ENCODE peak calls at places on chromosomes 16 and 17, in five cellular contexts. L, G, E, H and K are unnamed samples.

GRCh38 chr17:5355416-5356129 is 63.9 kb downstream of the NUP88 start:
- DNase-seq in E (no peak), L (no peak), G (no peak), H (no peak), K (no peak)

GRCh38 chr17:47404006-47404405 is 80.3 kb downstream of the EFCAB13 start:
- DNase-seq in G (no peak), H (no peak), E (no peak), L (no peak), K (no peak)

GRCh38 chr16:56912746-56913703 is 18.9 kb upstream of the HERPUD1 start:
- DNase-seq in L (no peak), G (no peak), H (peak; percentile 43), E (no peak), K (no peak)

GRCh38 chr16:66028505-66029216 is 337.8 kb upstream of the CDH5 start:
- DNase-seq in L (no peak), G (peak; percentile 64), E (no peak), H (no peak), K (no peak)

GRCh38 chr16:55155815-55156214 is 168.2 kb upstream of the IRX6 start:
- DNase-seq in E (no peak), G (no peak), H (no peak), L (no peak), K (no peak)

GRCh38 chr17:15883617-15884111 is 61.3 kb upstream of the ADORA2B start:
- DNase-seq in E (no peak), G (no peak), L (no peak), H (no peak), K (no peak)

GRCh38 chr16:81946206-81946605 is 65.1 kb downstream of the SDR42E1 start:
- DNase-seq in H (no peak), G (no peak), E (no peak), L (no peak), K (no peak)

GRCh38 chr17:68539536-68540469 is 27.6 kb downstream of the PRKAR1A start:
- DNase-seq in L (peak; percentile 15), H (no peak), G (no peak), E (peak; percentile 55), K (peak; percentile 8)

GRCh38 chr17:45086865-45087495 is 25.9 kb downstream of the NMT1 start:
- DNase-seq in L (no peak), H (no peak), G (no peak), E (no peak), K (no peak)

GRCh38 chr16:57994778-57995177 is 5.7 kb downstream of the ZNF319 start:
- DNase-seq in H (peak; percentile 51), E (peak; percentile 59), G (peak; percentile 47), L (peak; percentile 62), K (peak; percentile 72)

GRCh38 chr17:20995164-20995872 is 47.5 kb downstream of the USP22 start:
- DNase-seq in H (peak; percentile 6), E (no peak), G (no peak), L (no peak), K (no peak)

GRCh38 chr17:11538366-11538765 is 59.9 kb upstream of the DNAH9 start:
- DNase-seq in G (no peak), H (no peak), L (no peak), E (no peak), K (no peak)

GRCh38 chr17:42835732-42836131 is 2.5 kb downstream of the PSME3 start:
- DNase-seq in L (no peak), G (no peak), E (no peak), H (no peak), K (peak; percentile 51)

GRCh38 chr17:68580236-68580903 is 20.8 kb downstream of the FAM20A start:
- DNase-seq in E (no peak), L (no peak), H (no peak), G (peak; percentile 59), K (no peak)

GRCh38 chr17:40304464-40304863 is 4.5 kb upstream of the RARA start:
- DNase-seq in L (no peak), H (no peak), G (no peak), E (no peak), K (no peak)

GRCh38 chr17:57946798-57947358 is 8.3 kb downstream of the CUEDC1 start:
- DNase-seq in G (no peak), H (peak; percentile 67), L (peak; percentile 69), E (peak; percentile 63), K (peak; percentile 16)

GRCh38 chr16:55048745-55049144 is 118.1 kb downstream of the IRX5 start:
- DNase-seq in G (no peak), H (no peak), E (no peak), L (no peak), K (no peak)

GRCh38 chr17:309361-309888 is 43.2 kb downstream of the RPH3AL start:
- DNase-seq in G (no peak), L (peak; percentile 76), E (no peak), H (no peak), K (no peak)

GRCh38 chr17:75707096-75707720 is 14.1 kb upstream of the ITGB4 start:
- DNase-seq in E (peak; percentile 73), G (no peak), H (no peak), L (no peak), K (peak; percentile 90)

GRCh38 chr17:71302721-71303549 is 817.9 kb upstream of the SOX9 start:
- DNase-seq in E (no peak), L (no peak), H (no peak), G (no peak), K (no peak)

GRCh38 chr17:35809855-35810461 is 674 bp downstream of the TAF15 start:
- DNase-seq in H (no peak), E (no peak), L (no peak), G (no peak), K (peak; percentile 48)

GRCh38 chr17:46000757-46001156 is 1.7 kb downstream of the STH start:
- DNase-seq in E (no peak), H (no peak), L (no peak), G (no peak), K (no peak)

GRCh38 chr16:19560078-19560477 is 4.6 kb downstream of the VPS35L start:
- DNase-seq in G (no peak), H (no peak), E (no peak), L (no peak), K (no peak)

GRCh38 chr16:19559242-19559910 is 3.9 kb downstream of the VPS35L start:
- DNase-seq in H (no peak), G (no peak), E (no peak), L (no peak), K (peak; percentile 65)

GRCh38 chr16:19555938-19556778 is 655 bp downstream of the VPS35L start:
- DNase-seq in G (no peak), E (no peak), H (peak; percentile 11), L (peak; percentile 22), K (peak; percentile 78)

GRCh38 chr16:19549688-19550087 is 5.8 kb upstream of the VPS35L start:
- DNase-seq in G (no peak), E (no peak), H (no peak), L (no peak), K (no peak)

DNA sequence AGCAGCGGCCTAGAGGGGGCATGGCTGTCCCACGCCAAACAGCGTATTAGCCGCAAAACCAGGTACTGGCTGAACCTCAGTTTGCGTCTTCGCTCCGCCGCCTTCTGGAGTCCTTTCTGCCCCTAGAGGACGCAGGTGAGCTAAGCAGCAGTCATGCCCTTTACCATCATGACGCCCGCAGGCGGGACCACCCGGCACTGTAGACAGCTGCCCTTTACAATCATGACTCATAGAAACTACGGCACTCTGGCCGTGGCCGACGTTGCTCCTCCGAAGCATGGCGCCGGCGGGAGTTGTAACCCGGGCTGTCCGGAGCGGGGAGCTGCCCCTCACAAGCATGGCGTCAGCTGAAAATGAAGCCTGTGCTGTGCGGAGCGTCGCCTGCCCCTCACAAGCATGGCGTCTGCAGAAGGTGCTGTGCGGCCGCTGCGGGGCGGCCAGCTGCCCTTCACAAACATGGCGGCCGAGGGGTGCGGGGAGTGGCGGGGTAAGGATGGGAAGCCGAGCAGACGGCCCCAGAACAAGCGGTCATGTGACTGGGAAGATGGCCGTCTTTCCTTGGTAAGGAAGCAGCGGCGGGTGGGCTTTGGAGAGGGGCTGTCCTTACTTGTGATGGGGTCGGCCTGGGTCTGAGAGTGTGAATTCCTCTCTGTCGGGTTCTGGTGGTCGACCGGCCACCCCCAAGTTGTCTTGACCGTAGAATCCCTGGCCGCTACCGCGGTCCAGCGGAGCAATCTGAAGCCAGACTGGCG is at the start of gene VPS35L:
- DNase-seq in L (peak; percentile 79), G (peak; percentile 94), E (peak; percentile 97), H (peak; percentile 98), K (peak; percentile 99)
- TF ChIP-seq POLR2A in L (peak; percentile 73), G (no peak), E (no peak), H (peak; percentile 45), K (peak; percentile 71)

GRCh38 chr17:81512560-81512983 is at the start of gene ACTG1:
- DNase-seq in L (no peak), G (peak; percentile 90), E (peak; percentile 94), H (peak; percentile 94), K (peak; percentile 94)
- TF ChIP-seq POLR2A in L (peak; percentile 97), G (no peak), E (no peak), H (peak; percentile 99), K (peak; percentile 57)

DNA sequence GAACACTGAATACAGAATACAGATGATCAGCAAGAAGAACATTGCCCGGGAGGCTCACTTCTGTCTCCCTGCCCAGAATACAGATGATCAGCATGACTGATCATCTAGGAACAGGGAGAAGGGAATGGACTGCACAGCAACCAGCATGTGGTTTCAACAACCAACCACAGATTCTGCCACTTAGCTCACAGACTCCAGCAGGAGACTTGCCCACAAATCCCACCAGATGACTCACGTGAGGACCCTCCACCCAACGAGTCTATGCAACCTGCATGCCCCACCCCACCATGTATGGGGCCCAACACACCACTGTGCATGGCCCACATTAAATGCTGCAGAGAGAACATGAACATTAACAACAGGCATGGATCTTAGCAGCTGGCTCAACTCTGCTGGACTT is 36.1 kb upstream of the ALOX12 start:
- DNase-seq in L (no peak), H (no peak), E (no peak), G (no peak), K (no peak)
- TF ChIP-seq POLR2A in L (no peak), H (no peak), E (no peak), G (no peak), K (no peak)

GRCh38 chr17:2212328-2212981 is 91.1 kb downstream of the SMG6 start:
- DNase-seq in H (no peak), G (peak; percentile 73), L (no peak), E (no peak), K (no peak)
- TF ChIP-seq POLR2A in H (no peak), G (no peak), L (no peak), E (no peak), K (no peak)

DNA sequence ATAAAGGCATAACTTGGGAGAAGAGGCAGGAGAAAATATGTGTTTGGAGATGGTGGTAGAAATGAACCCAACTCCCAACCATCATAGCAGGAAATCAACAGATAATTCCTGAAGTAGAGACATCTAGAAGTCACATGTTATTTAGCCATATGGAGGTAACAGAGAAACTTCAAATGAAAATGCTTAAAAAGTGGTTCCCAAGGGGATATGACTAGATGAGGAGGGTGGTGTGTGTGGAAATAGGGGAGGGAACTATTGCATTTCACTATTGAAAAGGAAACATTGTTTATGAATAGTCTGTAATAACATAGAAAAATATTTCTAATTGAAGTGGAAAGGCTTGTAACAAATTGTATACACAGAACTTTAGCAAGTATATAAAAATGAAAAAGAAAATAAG is 412.0 kb downstream of the SHISA9 start:
- DNase-seq in G (no peak), H (no peak), E (no peak), L (no peak), K (no peak)
- TF ChIP-seq POLR2A in G (no peak), H (no peak), E (no peak), L (no peak), K (no peak)